ENCODE peak calls at places on chromosomes 5 and 9, in five cellular contexts. One of them, this sample, is unnamed.
A peak's percentile ranks its signal among the peaks of the same experiment; 100 is the strongest.

GRCh38 chr5:75243510-75243909 is 6.8 kb upstream of the ANKRD31 start:
- DNase-seq in cardiac fibroblast: no peak
- DNase-seq in choroid plexus epithelial cell: no peak
- DNase-seq in colonic mucosa: no peak
- DNase-seq in CD8-positive, alpha-beta T cell: no peak
- DNase-seq in this sample: no peak

GRCh38 chr5:71905804-71906711 is 187.0 kb downstream of the CARTPT start:
- DNase-seq in cardiac fibroblast: no peak
- DNase-seq in choroid plexus epithelial cell: no peak
- DNase-seq in colonic mucosa: no peak
- DNase-seq in CD8-positive, alpha-beta T cell: no peak
- DNase-seq in this sample: no peak

GRCh38 chr5:40834391-40834848 is 602 bp downstream of the RPL37 start:
- DNase-seq in cardiac fibroblast: peak; percentile 42
- DNase-seq in choroid plexus epithelial cell: peak; percentile 53
- DNase-seq in colonic mucosa: peak; percentile 24
- DNase-seq in CD8-positive, alpha-beta T cell: peak; percentile 52
- DNase-seq in this sample: no peak

GRCh38 chr5:61701877-61702602 is 370.0 kb downstream of the ZSWIM6 start:
- DNase-seq in cardiac fibroblast: no peak
- DNase-seq in choroid plexus epithelial cell: no peak
- DNase-seq in colonic mucosa: no peak
- DNase-seq in CD8-positive, alpha-beta T cell: no peak
- DNase-seq in this sample: no peak

GRCh38 chr9:135334953-135335460 is 144.6 kb upstream of the PPP1R26 start:
- DNase-seq in cardiac fibroblast: no peak
- DNase-seq in choroid plexus epithelial cell: no peak
- DNase-seq in colonic mucosa: no peak
- DNase-seq in CD8-positive, alpha-beta T cell: peak; percentile 25
- DNase-seq in this sample: no peak

GRCh38 chr5:132012385-132013005 is 1.0 kb upstream of the ACSL6 start:
- DNase-seq in cardiac fibroblast: peak; percentile 79
- DNase-seq in choroid plexus epithelial cell: peak; percentile 85
- DNase-seq in colonic mucosa: peak; percentile 18
- DNase-seq in CD8-positive, alpha-beta T cell: peak; percentile 50
- DNase-seq in this sample: no peak

GRCh38 chr5:63822633-63823032 is 139.6 kb downstream of the HTR1A start:
- DNase-seq in cardiac fibroblast: no peak
- DNase-seq in choroid plexus epithelial cell: no peak
- DNase-seq in colonic mucosa: no peak
- DNase-seq in CD8-positive, alpha-beta T cell: no peak
- DNase-seq in this sample: no peak

GRCh38 chr5:140011297-140011802 is 31.7 kb downstream of the NRG2 start:
- DNase-seq in cardiac fibroblast: no peak
- DNase-seq in choroid plexus epithelial cell: peak; percentile 1
- DNase-seq in colonic mucosa: no peak
- DNase-seq in CD8-positive, alpha-beta T cell: no peak
- DNase-seq in this sample: peak; percentile 35

GRCh38 chr5:146368137-146368536 is 29.5 kb downstream of the POU4F3 start:
- DNase-seq in cardiac fibroblast: no peak
- DNase-seq in choroid plexus epithelial cell: peak; percentile 22
- DNase-seq in colonic mucosa: no peak
- DNase-seq in CD8-positive, alpha-beta T cell: no peak
- DNase-seq in this sample: no peak

GRCh38 chr9:109166171-109166770 is 778 bp downstream of the FRRS1L start:
- DNase-seq in cardiac fibroblast: no peak
- DNase-seq in choroid plexus epithelial cell: no peak
- DNase-seq in colonic mucosa: no peak
- DNase-seq in CD8-positive, alpha-beta T cell: no peak
- DNase-seq in this sample: no peak

GRCh38 chr5:164345173-164345572 is 839.8 kb downstream of the MAT2B start:
- DNase-seq in cardiac fibroblast: peak; percentile 76
- DNase-seq in choroid plexus epithelial cell: peak; percentile 30
- DNase-seq in colonic mucosa: no peak
- DNase-seq in CD8-positive, alpha-beta T cell: no peak
- DNase-seq in this sample: no peak

GRCh38 chr5:151598984-151599383 is 7.9 kb upstream of the FAT2 start:
- DNase-seq in cardiac fibroblast: no peak
- DNase-seq in choroid plexus epithelial cell: peak; percentile 25
- DNase-seq in colonic mucosa: no peak
- DNase-seq in CD8-positive, alpha-beta T cell: no peak
- DNase-seq in this sample: no peak

GRCh38 chr5:10233505-10233904 is 16.2 kb downstream of the ATPSCKMT start:
- DNase-seq in cardiac fibroblast: peak; percentile 86
- DNase-seq in choroid plexus epithelial cell: peak; percentile 97
- DNase-seq in colonic mucosa: no peak
- DNase-seq in CD8-positive, alpha-beta T cell: no peak
- DNase-seq in this sample: no peak

GRCh38 chr5:157892974-157893373 is 34.0 kb upstream of the CLINT1 start:
- DNase-seq in cardiac fibroblast: no peak
- DNase-seq in choroid plexus epithelial cell: no peak
- DNase-seq in colonic mucosa: no peak
- DNase-seq in CD8-positive, alpha-beta T cell: no peak
- DNase-seq in this sample: no peak

GRCh38 chr9:37870081-37870798 is 33.7 kb downstream of the SLC25A51 start:
- DNase-seq in cardiac fibroblast: no peak
- DNase-seq in choroid plexus epithelial cell: no peak
- DNase-seq in colonic mucosa: no peak
- DNase-seq in CD8-positive, alpha-beta T cell: no peak
- DNase-seq in this sample: no peak

GRCh38 chr9:93655621-93656425 is 79.4 kb downstream of the PHF2 start:
- DNase-seq in cardiac fibroblast: no peak
- DNase-seq in choroid plexus epithelial cell: no peak
- DNase-seq in colonic mucosa: no peak
- DNase-seq in CD8-positive, alpha-beta T cell: no peak
- DNase-seq in this sample: no peak

GRCh38 chr9:89312154-89312616 is 1.2 kb downstream of the CKS2 start:
- DNase-seq in cardiac fibroblast: peak; percentile 35
- DNase-seq in choroid plexus epithelial cell: peak; percentile 25
- DNase-seq in colonic mucosa: peak; percentile 36
- DNase-seq in CD8-positive, alpha-beta T cell: no peak
- DNase-seq in this sample: no peak

GRCh38 chr9:16364347-16364746 is 506.1 kb downstream of the BNC2 start:
- DNase-seq in cardiac fibroblast: no peak
- DNase-seq in choroid plexus epithelial cell: no peak
- DNase-seq in colonic mucosa: no peak
- DNase-seq in CD8-positive, alpha-beta T cell: peak; percentile 25
- DNase-seq in this sample: no peak

GRCh38 chr5:67154518-67155206 is 41.9 kb downstream of the CD180 start:
- DNase-seq in cardiac fibroblast: no peak
- DNase-seq in choroid plexus epithelial cell: no peak
- DNase-seq in colonic mucosa: no peak
- DNase-seq in CD8-positive, alpha-beta T cell: no peak
- DNase-seq in this sample: no peak

GRCh38 chr9:77897292-77897691 is 134.3 kb downstream of the GNAQ start:
- DNase-seq in cardiac fibroblast: peak; percentile 47
- DNase-seq in choroid plexus epithelial cell: peak; percentile 21
- DNase-seq in colonic mucosa: no peak
- DNase-seq in CD8-positive, alpha-beta T cell: no peak
- DNase-seq in this sample: no peak

GRCh38 chr5:120150770-120151169 is 313.3 kb upstream of the PRR16 start:
- DNase-seq in cardiac fibroblast: no peak
- DNase-seq in choroid plexus epithelial cell: no peak
- DNase-seq in colonic mucosa: no peak
- DNase-seq in CD8-positive, alpha-beta T cell: no peak
- DNase-seq in this sample: no peak

GRCh38 chr5:2549902-2550301 is 201.6 kb downstream of the IRX2 start:
- DNase-seq in cardiac fibroblast: no peak
- DNase-seq in choroid plexus epithelial cell: no peak
- DNase-seq in colonic mucosa: no peak
- DNase-seq in CD8-positive, alpha-beta T cell: no peak
- DNase-seq in this sample: no peak

GRCh38 chr5:153713913-153714312 is 223.4 kb downstream of the GRIA1 start:
- DNase-seq in cardiac fibroblast: no peak
- DNase-seq in choroid plexus epithelial cell: no peak
- DNase-seq in colonic mucosa: no peak
- DNase-seq in CD8-positive, alpha-beta T cell: no peak
- DNase-seq in this sample: no peak

GRCh38 chr5:140690376-140690932 is 716 bp downstream of the HARS1 start:
- DNase-seq in cardiac fibroblast: no peak
- DNase-seq in choroid plexus epithelial cell: no peak
- DNase-seq in colonic mucosa: no peak
- DNase-seq in CD8-positive, alpha-beta T cell: peak; percentile 47
- DNase-seq in this sample: no peak

GRCh38 chr5:93674138-93674537 is 67.3 kb downstream of the POU5F2 start:
- DNase-seq in cardiac fibroblast: peak; percentile 23
- DNase-seq in choroid plexus epithelial cell: no peak
- DNase-seq in colonic mucosa: no peak
- DNase-seq in CD8-positive, alpha-beta T cell: no peak
- DNase-seq in this sample: no peak

GRCh38 chr9:134455010-134455409 is 128.8 kb downstream of the RXRA start:
- DNase-seq in cardiac fibroblast: no peak
- DNase-seq in choroid plexus epithelial cell: no peak
- DNase-seq in colonic mucosa: no peak
- DNase-seq in CD8-positive, alpha-beta T cell: no peak
- DNase-seq in this sample: no peak

GRCh38 chr9:33265211-33265885 is 499 bp downstream of the CHMP5 start:
- DNase-seq in cardiac fibroblast: no peak
- DNase-seq in choroid plexus epithelial cell: peak; percentile 25
- DNase-seq in colonic mucosa: peak; percentile 28
- DNase-seq in CD8-positive, alpha-beta T cell: no peak
- DNase-seq in this sample: no peak

GRCh38 chr5:132046915-132047314 is 13.5 kb upstream of the IL3 start:
- DNase-seq in cardiac fibroblast: no peak
- DNase-seq in choroid plexus epithelial cell: no peak
- DNase-seq in colonic mucosa: no peak
- DNase-seq in CD8-positive, alpha-beta T cell: peak; percentile 25
- DNase-seq in this sample: no peak

GRCh38 chr9:129613520-129614175 is 7.3 kb downstream of the C9orf50 start:
- DNase-seq in cardiac fibroblast: no peak
- DNase-seq in choroid plexus epithelial cell: no peak
- DNase-seq in colonic mucosa: no peak
- DNase-seq in CD8-positive, alpha-beta T cell: no peak
- DNase-seq in this sample: no peak

GRCh38 chr5:168776023-168776422 is 196.9 kb upstream of the PANK3 start:
- DNase-seq in cardiac fibroblast: no peak
- DNase-seq in choroid plexus epithelial cell: no peak
- DNase-seq in colonic mucosa: no peak
- DNase-seq in CD8-positive, alpha-beta T cell: no peak
- DNase-seq in this sample: no peak

GRCh38 chr9:77725051-77725702 is 77.1 kb upstream of the GNA14 start:
- DNase-seq in cardiac fibroblast: no peak
- DNase-seq in choroid plexus epithelial cell: peak; percentile 46
- DNase-seq in colonic mucosa: no peak
- DNase-seq in CD8-positive, alpha-beta T cell: no peak
- DNase-seq in this sample: no peak

GRCh38 chr9:98168952-98169488 is 23.4 kb downstream of the CORO2A start:
- DNase-seq in cardiac fibroblast: peak; percentile 71
- DNase-seq in choroid plexus epithelial cell: peak; percentile 56
- DNase-seq in colonic mucosa: peak; percentile 57
- DNase-seq in CD8-positive, alpha-beta T cell: peak; percentile 66
- DNase-seq in this sample: peak; percentile 77

GRCh38 chr5:7667216-7667767 is 183.6 kb downstream of the CFAP90 start:
- DNase-seq in cardiac fibroblast: no peak
- DNase-seq in choroid plexus epithelial cell: no peak
- DNase-seq in colonic mucosa: no peak
- DNase-seq in CD8-positive, alpha-beta T cell: no peak
- DNase-seq in this sample: no peak

DNA sequence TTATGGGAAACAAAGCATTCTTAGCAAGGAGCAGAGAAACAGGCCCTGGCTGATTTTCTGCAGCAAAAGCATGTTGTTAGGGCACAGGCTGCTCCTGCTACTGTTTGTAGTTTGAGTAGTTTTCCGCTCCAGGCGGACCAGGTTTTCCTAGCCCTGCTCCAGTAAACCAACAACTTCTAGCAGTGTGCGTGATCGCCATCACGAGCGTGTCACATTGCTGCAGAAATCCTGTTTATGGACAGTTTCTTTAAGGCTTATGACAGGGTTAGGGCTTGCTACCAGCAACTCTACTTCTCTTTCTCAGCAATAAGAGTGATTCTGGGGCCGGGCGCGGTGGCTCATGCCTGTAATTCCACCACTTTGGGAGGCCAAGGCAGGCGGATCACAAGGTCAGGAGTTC is 803.9 kb upstream of the CDH10 start:
- DNase-seq in cardiac fibroblast: no peak
- DNase-seq in choroid plexus epithelial cell: no peak
- DNase-seq in colonic mucosa: no peak
- DNase-seq in CD8-positive, alpha-beta T cell: no peak
- DNase-seq in this sample: no peak
- H3K4me3 ChIP-seq in cardiac fibroblast: no peak overlapping the region
- H3K4me3 ChIP-seq in choroid plexus epithelial cell: no peak overlapping the region
- H3K4me3 ChIP-seq in colonic mucosa: no peak overlapping the region
- H3K4me3 ChIP-seq in CD8-positive, alpha-beta T cell: no peak overlapping the region
- H3K4me3 ChIP-seq in this sample: no peak overlapping the region

GRCh38 chr5:133702773-133703770 is 90.7 kb upstream of the FSTL4 start:
- DNase-seq in cardiac fibroblast: no peak
- DNase-seq in choroid plexus epithelial cell: no peak
- DNase-seq in colonic mucosa: no peak
- DNase-seq in CD8-positive, alpha-beta T cell: no peak
- DNase-seq in this sample: no peak
- TF ChIP-seq CTCF in cardiac fibroblast: no peak
- TF ChIP-seq CTCF in choroid plexus epithelial cell: no peak
- TF ChIP-seq CTCF in colonic mucosa: no peak
- TF ChIP-seq CTCF in CD8-positive, alpha-beta T cell: no peak
- TF ChIP-seq CTCF in this sample: no peak

DNA sequence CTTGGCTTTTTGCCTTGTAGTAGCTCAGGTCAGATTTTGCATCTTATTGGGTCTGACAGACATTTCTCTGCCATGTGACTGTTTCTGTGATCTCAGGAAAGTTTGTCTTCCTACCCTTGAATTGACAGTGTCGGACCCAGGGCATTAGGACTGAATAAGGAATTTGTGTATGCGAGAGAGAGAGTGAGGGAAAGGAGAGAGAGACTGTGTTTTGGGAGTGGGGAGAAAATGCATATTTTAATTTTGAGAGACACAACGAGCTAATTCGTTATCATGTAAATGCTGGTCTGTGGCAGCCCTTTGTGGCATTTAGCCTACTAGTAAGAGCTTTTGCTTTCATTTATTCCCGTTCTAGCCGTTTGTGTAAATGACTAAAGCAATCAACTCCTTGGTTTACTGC is 79.9 kb upstream of the MAMDC2 start:
- DNase-seq in cardiac fibroblast: no peak
- DNase-seq in choroid plexus epithelial cell: no peak
- DNase-seq in colonic mucosa: no peak
- DNase-seq in CD8-positive, alpha-beta T cell: no peak
- DNase-seq in this sample: no peak
- H3K4me3 ChIP-seq in cardiac fibroblast: no peak overlapping the region
- H3K4me3 ChIP-seq in choroid plexus epithelial cell: no peak overlapping the region
- H3K4me3 ChIP-seq in colonic mucosa: no peak overlapping the region
- H3K4me3 ChIP-seq in CD8-positive, alpha-beta T cell: no peak overlapping the region
- H3K4me3 ChIP-seq in this sample: no peak overlapping the region

GRCh38 chr9:112446518-112446917 is 40.1 kb upstream of the KIAA1958 start:
- DNase-seq in cardiac fibroblast: no peak
- DNase-seq in choroid plexus epithelial cell: no peak
- DNase-seq in colonic mucosa: no peak
- DNase-seq in CD8-positive, alpha-beta T cell: no peak
- DNase-seq in this sample: no peak

GRCh38 chr9:112446080-112446479 is 40.5 kb upstream of the KIAA1958 start:
- DNase-seq in cardiac fibroblast: no peak
- DNase-seq in choroid plexus epithelial cell: no peak
- DNase-seq in colonic mucosa: no peak
- DNase-seq in CD8-positive, alpha-beta T cell: no peak
- DNase-seq in this sample: no peak

GRCh38 chr9:112445196-112445595 is 41.4 kb upstream of the KIAA1958 start:
- DNase-seq in cardiac fibroblast: no peak
- DNase-seq in choroid plexus epithelial cell: no peak
- DNase-seq in colonic mucosa: no peak
- DNase-seq in CD8-positive, alpha-beta T cell: no peak
- DNase-seq in this sample: no peak

GRCh38 chr9:112443200-112443599 is 43.4 kb upstream of the KIAA1958 start:
- DNase-seq in cardiac fibroblast: peak; percentile 28
- DNase-seq in choroid plexus epithelial cell: peak; percentile 64
- DNase-seq in colonic mucosa: no peak
- DNase-seq in CD8-positive, alpha-beta T cell: no peak
- DNase-seq in this sample: no peak

GRCh38 chr9:112443636-112444035 is 43.0 kb upstream of the KIAA1958 start:
- DNase-seq in cardiac fibroblast: no peak
- DNase-seq in choroid plexus epithelial cell: no peak
- DNase-seq in colonic mucosa: no peak
- DNase-seq in CD8-positive, alpha-beta T cell: no peak
- DNase-seq in this sample: no peak
- TF ChIP-seq CTCF in cardiac fibroblast: no peak
- TF ChIP-seq CTCF in choroid plexus epithelial cell: no peak
- TF ChIP-seq CTCF in colonic mucosa: no peak
- TF ChIP-seq CTCF in CD8-positive, alpha-beta T cell: no peak
- TF ChIP-seq CTCF in this sample: no peak